ENCODE peak calls at places on chromosomes 1 and 21, in six cellular contexts. O is neuronal stem cell, V is H9, N is H1, L is IMR-90, E is mesenchymal stem cell. W is an unnamed sample.

GRCh38 chr1:11804666-11805453 is 904 bp downstream of the MTHFR start:
- DNase-seq in V (no peak), L (peak; percentile 56), N (no peak), E (peak; percentile 59), O (no peak), W (no peak)

GRCh38 chr1:211625040-211625439 is 46.1 kb upstream of the SLC30A1 start:
- DNase-seq in N (no peak), L (peak; percentile 51), E (peak; percentile 58), V (no peak), O (no peak), W (peak; percentile 50)

GRCh38 chr1:226661965-226662364 is 77.1 kb downstream of the ITPKB start:
- DNase-seq in V (no peak), L (peak; percentile 48), O (no peak), N (no peak), E (peak; percentile 67), W (no peak)

GRCh38 chr1:244974550-244974949 is 110.2 kb upstream of the HNRNPU start:
- DNase-seq in V (no peak), N (no peak), O (no peak), L (no peak), E (no peak), W (no peak)

GRCh38 chr21:16794944-16795343 is 717.9 kb upstream of the CXADR start:
- DNase-seq in E (peak; percentile 81), V (no peak), N (no peak), L (peak; percentile 95), O (no peak), W (peak; percentile 9)

GRCh38 chr1:3827813-3828307 is 29.2 kb downstream of the CEP104 start:
- DNase-seq in O (no peak), L (peak; percentile 42), V (peak; percentile 77), E (peak; percentile 11), N (no peak), W (no peak)

GRCh38 chr1:198031086-198031485 is 113.9 kb downstream of the LHX9 start:
- DNase-seq in L (no peak), E (no peak), V (no peak), N (no peak), O (no peak), W (no peak)

GRCh38 chr21:38220270-38220737 is 36.5 kb upstream of the KCNJ15 start:
- DNase-seq in E (no peak), L (no peak), V (no peak), O (no peak), N (no peak), W (no peak)

GRCh38 chr21:16587141-16587570 is 857.4 kb downstream of the USP25 start:
- DNase-seq in V (peak; percentile 41), N (no peak), E (no peak), O (no peak), L (peak; percentile 65), W (no peak)

GRCh38 chr1:220453371-220453770 is 74.6 kb upstream of the MARK1 start:
- DNase-seq in L (no peak), E (no peak), O (no peak), N (no peak), V (no peak), W (no peak)

GRCh38 chr1:38005195-38006007 is at the start of gene FHL3:
- DNase-seq in V (peak; percentile 89), N (no peak), L (peak; percentile 33), O (peak; percentile 64), E (peak; percentile 42), W (peak; percentile 37)

GRCh38 chr1:11944358-11944981 is 10.0 kb downstream of the PLOD1 start:
- DNase-seq in N (no peak), L (no peak), O (peak; percentile 42), V (peak; percentile 80), E (peak; percentile 61), W (no peak)

GRCh38 chr1:165376041-165376810 is 19.7 kb upstream of the LMX1A start:
- DNase-seq in O (peak; percentile 67), N (no peak), L (peak; percentile 20), V (peak; percentile 87), E (peak; percentile 74), W (no peak)

GRCh38 chr1:210568631-210569030 is 239.9 kb downstream of the HHAT start:
- DNase-seq in V (no peak), O (no peak), N (no peak), E (no peak), L (no peak), W (no peak)

GRCh38 chr1:26110731-26111529 is 694 bp upstream of the PDIK1L start:
- DNase-seq in V (peak; percentile 71), L (peak; percentile 54), E (peak; percentile 80), O (peak; percentile 87), N (no peak), W (peak; percentile 65)

GRCh38 chr1:27773732-27774445 is 870 bp downstream of the STX12 start:
- DNase-seq in E (peak; percentile 56), O (peak; percentile 5), L (peak; percentile 62), N (no peak), V (no peak), W (no peak)

GRCh38 chr1:206685749-206686485 is 1.2 kb downstream of the MAPKAPK2 start:
- DNase-seq in E (peak; percentile 88), L (peak; percentile 80), N (no peak), V (no peak), O (peak; percentile 61), W (peak; percentile 85)

GRCh38 chr21:36320421-36321324 is 676 bp downstream of the MORC3 start:
- DNase-seq in N (no peak), E (peak; percentile 84), O (peak; percentile 61), V (peak; percentile 68), L (peak; percentile 73), W (peak; percentile 91)

GRCh38 chr21:17819878-17820232 is 699 bp upstream of the C21orf91 start:
- DNase-seq in L (peak; percentile 72), V (no peak), O (no peak), E (no peak), N (no peak), W (peak; percentile 47)

GRCh38 chr1:22241250-22241649 is 98.4 kb upstream of the WNT4 start:
- DNase-seq in N (no peak), E (no peak), L (no peak), V (no peak), O (no peak), W (no peak)

GRCh38 chr1:100834779-100835645 is 59.6 kb downstream of the EXTL2 start:
- DNase-seq in O (no peak), V (peak; percentile 46), N (no peak), L (peak; percentile 11), E (no peak), W (no peak)

GRCh38 chr1:154878371-154879355 is 8.6 kb upstream of the KCNN3 start:
- DNase-seq in L (peak; percentile 62), N (peak; percentile 51), V (peak; percentile 94), O (peak; percentile 81), E (peak; percentile 73), W (peak; percentile 84)

GRCh38 chr1:198472997-198473396 is 67.5 kb downstream of the ATP6V1G3 start:
- DNase-seq in E (no peak), O (no peak), N (no peak), L (no peak), V (no peak), W (no peak)

GRCh38 chr1:43358121-43358745 is 548 bp upstream of the CDC20 start:
- DNase-seq in E (peak; percentile 51), L (peak; percentile 37), N (no peak), V (peak; percentile 58), O (no peak), W (peak; percentile 78)

GRCh38 chr1:84757301-84757700 is 67.0 kb upstream of the SSX2IP start:
- DNase-seq in L (no peak), O (no peak), E (no peak), V (no peak), N (no peak), W (peak; percentile 29)

GRCh38 chr1:106523448-106523847 is 533.0 kb upstream of the PRMT6 start:
- DNase-seq in L (no peak), V (no peak), O (peak; percentile 51), N (no peak), E (no peak), W (no peak)

GRCh38 chr1:182658055-182658454 is 26.3 kb downstream of the RGS8 start:
- DNase-seq in E (no peak), O (no peak), N (no peak), L (no peak), V (no peak), W (no peak)

GRCh38 chr1:3365519-3366158 is 88.8 kb upstream of the ARHGEF16 start:
- DNase-seq in V (no peak), N (no peak), E (no peak), L (no peak), O (no peak), W (no peak)

GRCh38 chr1:196393742-196394141 is 214.5 kb downstream of the KCNT2 start:
- DNase-seq in E (no peak), V (no peak), O (no peak), N (no peak), L (peak; percentile 41), W (no peak)

GRCh38 chr1:66176012-66176715 is 357.8 kb upstream of the SGIP1 start:
- DNase-seq in N (no peak), O (peak; percentile 32), V (peak; percentile 32), E (no peak), L (peak; percentile 18), W (no peak)

GRCh38 chr1:175597969-175598765 is 145.2 kb downstream of the TNR start:
- DNase-seq in L (peak; percentile 3), V (no peak), N (no peak), E (peak; percentile 71), O (no peak), W (peak; percentile 53)

GRCh38 chr1:111832521-111833155 is 76.9 kb downstream of the DDX20 start:
- DNase-seq in E (no peak), O (no peak), V (no peak), N (no peak), L (no peak), W (no peak)

GRCh38 chr21:33584455-33584854 is 4.0 kb downstream of the DONSON start:
- DNase-seq in N (no peak), O (no peak), V (no peak), L (no peak), E (no peak), W (no peak)

GRCh38 chr21:33586927-33587326 is 1.6 kb downstream of the DONSON start:
- DNase-seq in V (no peak), L (no peak), O (no peak), E (no peak), N (no peak), W (no peak)

GRCh38 chr21:33587792-33588484 is 546 bp downstream of the DONSON start:
- DNase-seq in V (peak; percentile 44), N (no peak), E (peak; percentile 52), O (peak; percentile 23), L (peak; percentile 20), W (peak; percentile 1)

GRCh38 chr21:33588485-33589335 is at the start of gene DONSON:
- DNase-seq in O (peak; percentile 90), E (peak; percentile 82), V (peak; percentile 92), L (peak; percentile 73), N (no peak), W (peak; percentile 98)
- H3K18ac ChIP-seq in O (peak within 1 kb of the TSS; percentile 94), E (peak within 1 kb of the TSS; percentile 80), V (no peak within 1 kb of the TSS), L (peak within 1 kb of the TSS; percentile 16), N (peak within 1 kb of the TSS; percentile 52), W (peak within 1 kb of the TSS; percentile 69)

GRCh38 chr21:42466700-42467612 is 29.1 kb downstream of the RSPH1 start:
- DNase-seq in N (no peak), L (peak; percentile 7), O (no peak), E (peak; percentile 34), V (peak; percentile 61), W (peak; percentile 70)
- H3K14ac ChIP-seq in N (no peak overlapping the region), L (no peak overlapping the region), O (no peak overlapping the region), E (no peak overlapping the region), V (no peak overlapping the region), W (no peak overlapping the region)

GRCh38 chr1:114756009-114756892 is 1.5 kb downstream of the CSDE1 start:
- DNase-seq in L (peak; percentile 45), V (no peak), N (no peak), O (no peak), E (peak; percentile 55), W (no peak)
- H3K18ac ChIP-seq in L (no peak overlapping the region), V (peak overlapping the region; percentile 90), N (no peak overlapping the region), O (no peak overlapping the region), E (no peak overlapping the region), W (no peak overlapping the region)

GRCh38 chr1:63537940-63538339 is 14.6 kb downstream of the EFCAB7 start:
- DNase-seq in E (peak; percentile 8), L (peak; percentile 15), N (no peak), O (no peak), V (no peak), W (no peak)
- H3K14ac ChIP-seq in E (no peak overlapping the region), L (no peak overlapping the region), N (no peak overlapping the region), O (no peak overlapping the region), V (no peak overlapping the region), W (no peak overlapping the region)

W was measured in trophoblast cell.